ENCODE peak calls at places on chromosomes 5 and 9, in four cellular contexts. One of them, this sample, is unnamed.

GRCh38 chr5:170552486-170553122 is 48.8 kb downstream of the KCNIP1 start:
- DNase-seq in cardiac muscle cell: peak
- DNase-seq in endothelial cell of umbilical vein: peak
- DNase-seq in heart left ventricle: peak
- DNase-seq in this sample: no peak

GRCh38 chr5:124748687-124749594 is 2.5 kb upstream of the ZNF608 start:
- DNase-seq in cardiac muscle cell: peak
- DNase-seq in endothelial cell of umbilical vein: peak
- DNase-seq in heart left ventricle: peak
- DNase-seq in this sample: peak

GRCh38 chr9:119195521-119195920 is 173.7 kb downstream of the BRINP1 start:
- DNase-seq in cardiac muscle cell: no peak
- DNase-seq in heart left ventricle: no peak
- DNase-seq in endothelial cell of umbilical vein: no peak
- DNase-seq in this sample: no peak

GRCh38 chr9:94782367-94783120 is 56.0 kb downstream of the AOPEP start:
- DNase-seq in heart left ventricle: no peak
- DNase-seq in cardiac muscle cell: no peak
- DNase-seq in endothelial cell of umbilical vein: no peak
- DNase-seq in this sample: no peak

GRCh38 chr5:14560091-14560595 is 21.4 kb upstream of the OTULINL start:
- DNase-seq in heart left ventricle: no peak
- DNase-seq in endothelial cell of umbilical vein: no peak
- DNase-seq in cardiac muscle cell: no peak
- DNase-seq in this sample: no peak

GRCh38 chr9:27485158-27485557 is 38.9 kb upstream of the IFNK start:
- DNase-seq in endothelial cell of umbilical vein: no peak
- DNase-seq in heart left ventricle: no peak
- DNase-seq in cardiac muscle cell: no peak
- DNase-seq in this sample: no peak

GRCh38 chr9:35406183-35406959 is 83.5 kb upstream of the RUSC2 start:
- DNase-seq in cardiac muscle cell: peak
- DNase-seq in endothelial cell of umbilical vein: no peak
- DNase-seq in heart left ventricle: no peak
- DNase-seq in this sample: no peak

GRCh38 chr9:88985616-88986015 is 5.7 kb upstream of the S1PR3 start:
- DNase-seq in endothelial cell of umbilical vein: no peak
- DNase-seq in cardiac muscle cell: no peak
- DNase-seq in heart left ventricle: no peak
- DNase-seq in this sample: no peak

GRCh38 chr9:33129886-33130284 is 37.3 kb downstream of the B4GALT1 start:
- DNase-seq in heart left ventricle: no peak
- DNase-seq in endothelial cell of umbilical vein: no peak
- DNase-seq in cardiac muscle cell: no peak
- DNase-seq in this sample: peak

GRCh38 chr9:135512904-135513303 is 8.3 kb upstream of the LCN1 start:
- DNase-seq in cardiac muscle cell: no peak
- DNase-seq in heart left ventricle: no peak
- DNase-seq in endothelial cell of umbilical vein: no peak
- DNase-seq in this sample: no peak

GRCh38 chr9:111451570-111451969 is 32.6 kb downstream of the ECPAS start:
- DNase-seq in endothelial cell of umbilical vein: no peak
- DNase-seq in cardiac muscle cell: no peak
- DNase-seq in heart left ventricle: no peak
- DNase-seq in this sample: no peak

GRCh38 chr5:146213210-146213838 is 9.9 kb downstream of the RBM27 start:
- DNase-seq in endothelial cell of umbilical vein: peak
- DNase-seq in cardiac muscle cell: peak
- DNase-seq in heart left ventricle: no peak
- DNase-seq in this sample: no peak

GRCh38 chr5:72347801-72348305 is 27.7 kb downstream of the PTCD2 start:
- DNase-seq in heart left ventricle: no peak
- DNase-seq in endothelial cell of umbilical vein: no peak
- DNase-seq in cardiac muscle cell: no peak
- DNase-seq in this sample: peak

GRCh38 chr9:121885345-121885901 is 207.7 kb downstream of the TTLL11 start:
- DNase-seq in cardiac muscle cell: no peak
- DNase-seq in endothelial cell of umbilical vein: no peak
- DNase-seq in heart left ventricle: no peak
- DNase-seq in this sample: no peak

GRCh38 chr9:33220681-33221567 is 19.0 kb upstream of the SPINK4 start:
- DNase-seq in cardiac muscle cell: no peak
- DNase-seq in endothelial cell of umbilical vein: no peak
- DNase-seq in heart left ventricle: peak
- DNase-seq in this sample: no peak

GRCh38 chr5:138054863-138055558 is 22.1 kb upstream of the FAM13B start:
- DNase-seq in cardiac muscle cell: no peak
- DNase-seq in heart left ventricle: no peak
- DNase-seq in endothelial cell of umbilical vein: no peak
- DNase-seq in this sample: no peak

GRCh38 chr5:1298067-1298551 is 3.2 kb upstream of the TERT start:
- DNase-seq in heart left ventricle: no peak
- DNase-seq in cardiac muscle cell: no peak
- DNase-seq in endothelial cell of umbilical vein: no peak
- DNase-seq in this sample: no peak

GRCh38 chr5:74950836-74951515 is 84.8 kb upstream of the FAM169A start:
- DNase-seq in cardiac muscle cell: no peak
- DNase-seq in endothelial cell of umbilical vein: no peak
- DNase-seq in heart left ventricle: no peak
- DNase-seq in this sample: no peak

GRCh38 chr9:70172532-70172931 is 86.2 kb upstream of the SMC5 start:
- DNase-seq in heart left ventricle: no peak
- DNase-seq in endothelial cell of umbilical vein: no peak
- DNase-seq in cardiac muscle cell: no peak
- DNase-seq in this sample: no peak

GRCh38 chr9:88540364-88540763 is 5.4 kb downstream of the NXNL2 start:
- DNase-seq in endothelial cell of umbilical vein: no peak
- DNase-seq in heart left ventricle: no peak
- DNase-seq in cardiac muscle cell: no peak
- DNase-seq in this sample: no peak

GRCh38 chr5:150611026-150611425 is 29.4 kb upstream of the SYNPO start:
- DNase-seq in cardiac muscle cell: no peak
- DNase-seq in heart left ventricle: no peak
- DNase-seq in endothelial cell of umbilical vein: no peak
- DNase-seq in this sample: no peak

GRCh38 chr9:105280730-105281129 is 36.3 kb downstream of the SLC44A1 start:
- DNase-seq in endothelial cell of umbilical vein: no peak
- DNase-seq in cardiac muscle cell: no peak
- DNase-seq in heart left ventricle: no peak
- DNase-seq in this sample: no peak

GRCh38 chr5:39517800-39518199 is 93.0 kb upstream of the DAB2 start:
- DNase-seq in heart left ventricle: no peak
- DNase-seq in endothelial cell of umbilical vein: peak
- DNase-seq in cardiac muscle cell: no peak
- DNase-seq in this sample: peak

GRCh38 chr5:163506726-163507125 is 1.3 kb downstream of the MAT2B start:
- DNase-seq in endothelial cell of umbilical vein: peak
- DNase-seq in heart left ventricle: no peak
- DNase-seq in cardiac muscle cell: no peak
- DNase-seq in this sample: no peak

DNA sequence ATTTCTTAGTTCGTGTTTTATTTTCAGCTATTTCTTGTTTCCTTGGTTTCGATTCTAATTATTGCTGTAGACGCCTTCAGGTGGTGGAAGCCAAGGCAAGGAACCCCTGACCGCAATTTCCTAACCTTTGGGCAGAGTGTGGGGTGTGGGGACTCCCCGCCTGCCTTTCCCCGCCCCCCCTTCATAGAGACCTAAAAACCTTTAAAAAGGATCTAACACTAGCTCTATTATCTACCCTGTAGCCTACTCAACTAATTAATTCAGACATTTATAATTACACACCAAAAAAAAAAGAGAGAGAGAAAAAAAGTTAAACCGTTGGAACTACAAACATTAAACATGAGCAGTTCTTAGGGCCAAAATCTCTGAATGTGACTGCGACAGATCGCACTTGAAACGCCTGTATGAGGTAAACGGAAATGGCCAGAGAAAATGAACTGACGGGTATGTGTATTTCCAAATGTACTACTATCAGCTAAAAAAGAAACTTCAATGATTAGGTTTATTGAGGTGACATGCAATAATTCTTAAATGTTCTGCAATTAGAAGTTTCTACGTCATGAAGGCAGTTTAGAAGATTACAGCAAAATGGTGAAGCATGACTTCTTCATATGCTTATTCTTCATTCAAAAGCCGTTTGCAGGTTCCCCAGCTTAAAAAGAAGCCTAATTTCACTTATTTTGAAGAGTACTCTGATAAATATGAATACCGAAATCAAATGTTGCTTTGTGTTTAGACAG is 19.0 kb upstream of the FER start:
- DNase-seq in endothelial cell of umbilical vein: peak
- DNase-seq in heart left ventricle: no peak
- DNase-seq in cardiac muscle cell: no peak
- DNase-seq in this sample: no peak
- H3K27ac ChIP-seq in endothelial cell of umbilical vein: peak
- H3K27ac ChIP-seq in heart left ventricle: peak
- H3K27ac ChIP-seq in cardiac muscle cell: peak
- H3K27ac ChIP-seq in this sample: peak

GRCh38 chr5:17182494-17182893 is 34.9 kb upstream of the BASP1 start:
- DNase-seq in endothelial cell of umbilical vein: peak
- DNase-seq in heart left ventricle: no peak
- DNase-seq in cardiac muscle cell: no peak
- DNase-seq in this sample: no peak

GRCh38 chr5:17178316-17178715 is 39.1 kb upstream of the BASP1 start:
- DNase-seq in endothelial cell of umbilical vein: no peak
- DNase-seq in heart left ventricle: no peak
- DNase-seq in cardiac muscle cell: no peak
- DNase-seq in this sample: no peak

GRCh38 chr5:17182966-17183365 is 34.5 kb upstream of the BASP1 start:
- DNase-seq in heart left ventricle: no peak
- DNase-seq in endothelial cell of umbilical vein: no peak
- DNase-seq in cardiac muscle cell: no peak
- DNase-seq in this sample: no peak

GRCh38 chr5:17180957-17181723 is 36.3 kb upstream of the BASP1 start:
- DNase-seq in heart left ventricle: no peak
- DNase-seq in cardiac muscle cell: no peak
- DNase-seq in endothelial cell of umbilical vein: peak
- DNase-seq in this sample: peak

GRCh38 chr5:17180330-17180843 is 37.0 kb upstream of the BASP1 start:
- DNase-seq in cardiac muscle cell: no peak
- DNase-seq in heart left ventricle: no peak
- DNase-seq in endothelial cell of umbilical vein: no peak
- DNase-seq in this sample: no peak
- H3K27ac ChIP-seq in cardiac muscle cell: no peak
- H3K27ac ChIP-seq in heart left ventricle: no peak
- H3K27ac ChIP-seq in endothelial cell of umbilical vein: peak
- H3K27ac ChIP-seq in this sample: no peak

GRCh38 chr5:102314328-102314727 is 18.2 kb upstream of the SLCO4C1 start:
- DNase-seq in cardiac muscle cell: no peak
- DNase-seq in heart left ventricle: no peak
- DNase-seq in endothelial cell of umbilical vein: no peak
- DNase-seq in this sample: no peak
- H3K27ac ChIP-seq in cardiac muscle cell: no peak
- H3K27ac ChIP-seq in heart left ventricle: no peak
- H3K27ac ChIP-seq in endothelial cell of umbilical vein: no peak
- H3K27ac ChIP-seq in this sample: no peak

GRCh38 chr9:137042751-137043727 is 2.9 kb downstream of the NPDC1 start:
- DNase-seq in heart left ventricle: peak
- DNase-seq in cardiac muscle cell: no peak
- DNase-seq in endothelial cell of umbilical vein: no peak
- DNase-seq in this sample: no peak
- H3K27ac ChIP-seq in heart left ventricle: peak
- H3K27ac ChIP-seq in cardiac muscle cell: no peak
- H3K27ac ChIP-seq in endothelial cell of umbilical vein: no peak
- H3K27ac ChIP-seq in this sample: no peak

DNA sequence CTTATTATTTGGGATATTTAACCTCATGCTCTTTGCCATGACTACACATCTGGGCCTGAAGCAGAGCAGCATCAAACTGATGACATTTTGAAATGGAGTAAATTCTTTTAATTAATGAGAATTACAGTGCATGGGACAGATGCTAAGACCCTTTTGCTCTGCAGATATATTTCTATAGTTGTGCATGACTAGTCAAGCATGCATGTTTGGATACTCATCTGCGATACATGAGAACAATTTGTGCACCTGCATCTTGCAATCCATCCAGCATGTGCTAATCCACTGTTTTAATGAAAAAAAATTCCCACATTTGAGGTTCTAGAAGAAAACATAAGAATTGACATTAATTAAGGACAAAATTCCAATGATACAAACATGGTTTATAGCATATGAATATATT is 1047.6 kb upstream of the ACO1 start:
- DNase-seq in endothelial cell of umbilical vein: no peak
- DNase-seq in heart left ventricle: no peak
- DNase-seq in cardiac muscle cell: no peak
- DNase-seq in this sample: no peak
- H3K27ac ChIP-seq in endothelial cell of umbilical vein: peak
- H3K27ac ChIP-seq in heart left ventricle: peak
- H3K27ac ChIP-seq in cardiac muscle cell: no peak
- H3K27ac ChIP-seq in this sample: no peak